ENCODE peak calls at places on chromosome 13, in eight cellular contexts. One of them, this sample, is unnamed.

GRCh38 chr13:68234278-68234677 is 1004.1 kb upstream of the PCDH9 start:
- DNase-seq in esophagus squamous epithelium: no peak
- DNase-seq in body of pancreas: no peak
- DNase-seq in AG09319: no peak
- DNase-seq in endodermal cell: no peak
- DNase-seq in GM12878: no peak
- DNase-seq in uterus: no peak
- DNase-seq in AG04450: no peak
- DNase-seq in this sample: no peak

GRCh38 chr13:52393572-52394357 is 12.2 kb downstream of the THSD1 start:
- DNase-seq in esophagus squamous epithelium: no peak
- DNase-seq in body of pancreas: no peak
- DNase-seq in AG09319: no peak
- DNase-seq in endodermal cell: no peak
- DNase-seq in GM12878: no peak
- DNase-seq in uterus: no peak
- DNase-seq in AG04450: no peak
- DNase-seq in this sample: no peak

GRCh38 chr13:69903081-69903480 is 204.5 kb upstream of the ATXN8OS start:
- DNase-seq in esophagus squamous epithelium: no peak
- DNase-seq in body of pancreas: no peak
- DNase-seq in AG09319: no peak
- DNase-seq in endodermal cell: no peak
- DNase-seq in GM12878: no peak
- DNase-seq in uterus: no peak
- DNase-seq in AG04450: no peak
- DNase-seq in this sample: no peak

GRCh38 chr13:46655727-46656180 is 102.8 kb downstream of the LRCH1 start:
- DNase-seq in esophagus squamous epithelium: no peak
- DNase-seq in body of pancreas: peak
- DNase-seq in AG09319: no peak
- DNase-seq in endodermal cell: no peak
- DNase-seq in GM12878: no peak
- DNase-seq in uterus: no peak
- DNase-seq in AG04450: no peak
- DNase-seq in this sample: no peak

GRCh38 chr13:32503727-32504126 is 34.9 kb downstream of the N4BP2L2 start:
- DNase-seq in esophagus squamous epithelium: no peak
- DNase-seq in body of pancreas: no peak
- DNase-seq in AG09319: no peak
- DNase-seq in endodermal cell: no peak
- DNase-seq in GM12878: no peak
- DNase-seq in uterus: no peak
- DNase-seq in AG04450: no peak
- DNase-seq in this sample: no peak

GRCh38 chr13:104980571-104980970 is 1554.9 kb downstream of the EFNB2 start:
- DNase-seq in esophagus squamous epithelium: no peak
- DNase-seq in body of pancreas: no peak
- DNase-seq in AG09319: no peak
- DNase-seq in endodermal cell: no peak
- DNase-seq in GM12878: no peak
- DNase-seq in uterus: no peak
- DNase-seq in AG04450: no peak
- DNase-seq in this sample: no peak

GRCh38 chr13:102402292-102402691 is 444 bp upstream of the FGF14 start:
- DNase-seq in esophagus squamous epithelium: no peak
- DNase-seq in body of pancreas: peak
- DNase-seq in AG09319: no peak
- DNase-seq in endodermal cell: peak
- DNase-seq in GM12878: no peak
- DNase-seq in uterus: peak
- DNase-seq in AG04450: no peak
- DNase-seq in this sample: no peak

GRCh38 chr13:51317262-51317661 is 22.2 kb upstream of the SERPINE3 start:
- DNase-seq in esophagus squamous epithelium: no peak
- DNase-seq in body of pancreas: no peak
- DNase-seq in AG09319: peak
- DNase-seq in endodermal cell: no peak
- DNase-seq in GM12878: no peak
- DNase-seq in uterus: no peak
- DNase-seq in AG04450: no peak
- DNase-seq in this sample: peak

GRCh38 chr13:41039746-41040145 is 20.6 kb upstream of the ELF1 start:
- DNase-seq in esophagus squamous epithelium: no peak
- DNase-seq in body of pancreas: no peak
- DNase-seq in AG09319: no peak
- DNase-seq in endodermal cell: no peak
- DNase-seq in GM12878: no peak
- DNase-seq in uterus: no peak
- DNase-seq in AG04450: no peak
- DNase-seq in this sample: no peak

GRCh38 chr13:20686863-20687579 is 16.5 kb upstream of the IL17D start:
- DNase-seq in esophagus squamous epithelium: no peak
- DNase-seq in body of pancreas: no peak
- DNase-seq in AG09319: no peak
- DNase-seq in endodermal cell: no peak
- DNase-seq in GM12878: no peak
- DNase-seq in uterus: no peak
- DNase-seq in AG04450: no peak
- DNase-seq in this sample: no peak

GRCh38 chr13:48853381-48854102 is 122.2 kb upstream of the FNDC3A start:
- DNase-seq in esophagus squamous epithelium: no peak
- DNase-seq in body of pancreas: no peak
- DNase-seq in AG09319: no peak
- DNase-seq in endodermal cell: no peak
- DNase-seq in GM12878: no peak
- DNase-seq in uterus: no peak
- DNase-seq in AG04450: no peak
- DNase-seq in this sample: peak

GRCh38 chr13:53782400-53783030 is 753.9 kb downstream of the OLFM4 start:
- DNase-seq in esophagus squamous epithelium: no peak
- DNase-seq in body of pancreas: peak
- DNase-seq in AG09319: no peak
- DNase-seq in endodermal cell: peak
- DNase-seq in GM12878: peak
- DNase-seq in uterus: no peak
- DNase-seq in AG04450: no peak
- DNase-seq in this sample: peak

GRCh38 chr13:63481334-63481733 is 2065.7 kb upstream of the PCDH20 start:
- DNase-seq in esophagus squamous epithelium: no peak
- DNase-seq in body of pancreas: no peak
- DNase-seq in AG09319: peak
- DNase-seq in endodermal cell: no peak
- DNase-seq in GM12878: no peak
- DNase-seq in uterus: no peak
- DNase-seq in AG04450: no peak
- DNase-seq in this sample: peak

GRCh38 chr13:88751994-88752393 is 1080.8 kb downstream of the SLITRK5 start:
- DNase-seq in esophagus squamous epithelium: no peak
- DNase-seq in body of pancreas: no peak
- DNase-seq in AG09319: no peak
- DNase-seq in endodermal cell: no peak
- DNase-seq in GM12878: no peak
- DNase-seq in uterus: no peak
- DNase-seq in AG04450: no peak
- DNase-seq in this sample: no peak

GRCh38 chr13:26230703-26231102 is 8.6 kb upstream of the RNF6 start:
- DNase-seq in esophagus squamous epithelium: no peak
- DNase-seq in body of pancreas: no peak
- DNase-seq in AG09319: no peak
- DNase-seq in endodermal cell: no peak
- DNase-seq in GM12878: no peak
- DNase-seq in uterus: no peak
- DNase-seq in AG04450: no peak
- DNase-seq in this sample: no peak

GRCh38 chr13:36157475-36157874 is 26.3 kb upstream of the DCLK1 start:
- DNase-seq in esophagus squamous epithelium: no peak
- DNase-seq in body of pancreas: no peak
- DNase-seq in AG09319: no peak
- DNase-seq in endodermal cell: no peak
- DNase-seq in GM12878: no peak
- DNase-seq in uterus: no peak
- DNase-seq in AG04450: no peak
- DNase-seq in this sample: no peak

GRCh38 chr13:31116224-31116623 is 45.5 kb downstream of the HSPH1 start:
- DNase-seq in esophagus squamous epithelium: no peak
- DNase-seq in body of pancreas: no peak
- DNase-seq in AG09319: no peak
- DNase-seq in endodermal cell: no peak
- DNase-seq in GM12878: no peak
- DNase-seq in uterus: no peak
- DNase-seq in AG04450: no peak
- DNase-seq in this sample: no peak

GRCh38 chr13:78780708-78781107 is 121.8 kb upstream of the OBI1 start:
- DNase-seq in esophagus squamous epithelium: no peak
- DNase-seq in body of pancreas: no peak
- DNase-seq in AG09319: no peak
- DNase-seq in endodermal cell: no peak
- DNase-seq in GM12878: no peak
- DNase-seq in uterus: no peak
- DNase-seq in AG04450: no peak
- DNase-seq in this sample: no peak

GRCh38 chr13:92963029-92963428 is 263.6 kb upstream of the GPC6 start:
- DNase-seq in esophagus squamous epithelium: no peak
- DNase-seq in body of pancreas: no peak
- DNase-seq in AG09319: no peak
- DNase-seq in endodermal cell: no peak
- DNase-seq in GM12878: no peak
- DNase-seq in uterus: no peak
- DNase-seq in AG04450: no peak
- DNase-seq in this sample: no peak

GRCh38 chr13:49651775-49652690 is 23.7 kb downstream of the ARL11 start:
- DNase-seq in esophagus squamous epithelium: no peak
- DNase-seq in body of pancreas: no peak
- DNase-seq in AG09319: no peak
- DNase-seq in endodermal cell: no peak
- DNase-seq in GM12878: no peak
- DNase-seq in uterus: no peak
- DNase-seq in AG04450: no peak
- DNase-seq in this sample: no peak

GRCh38 chr13:44052843-44053607 is 173.3 kb downstream of the LACC1 start:
- DNase-seq in esophagus squamous epithelium: no peak
- DNase-seq in body of pancreas: peak
- DNase-seq in AG09319: peak
- DNase-seq in endodermal cell: peak
- DNase-seq in GM12878: no peak
- DNase-seq in uterus: peak
- DNase-seq in AG04450: no peak
- DNase-seq in this sample: peak

GRCh38 chr13:33153421-33154381 is 131.9 kb downstream of the STARD13 start:
- DNase-seq in esophagus squamous epithelium: no peak
- DNase-seq in body of pancreas: no peak
- DNase-seq in AG09319: no peak
- DNase-seq in endodermal cell: peak
- DNase-seq in GM12878: no peak
- DNase-seq in uterus: peak
- DNase-seq in AG04450: no peak
- DNase-seq in this sample: no peak

GRCh38 chr13:64074989-64075474 is 2659.4 kb upstream of the PCDH20 start:
- DNase-seq in esophagus squamous epithelium: no peak
- DNase-seq in body of pancreas: no peak
- DNase-seq in AG09319: no peak
- DNase-seq in endodermal cell: no peak
- DNase-seq in GM12878: no peak
- DNase-seq in uterus: no peak
- DNase-seq in AG04450: no peak
- DNase-seq in this sample: no peak

GRCh38 chr13:91946498-91947070 is 548.2 kb downstream of the GPC5 start:
- DNase-seq in esophagus squamous epithelium: no peak
- DNase-seq in body of pancreas: no peak
- DNase-seq in AG09319: no peak
- DNase-seq in endodermal cell: no peak
- DNase-seq in GM12878: no peak
- DNase-seq in uterus: no peak
- DNase-seq in AG04450: no peak
- DNase-seq in this sample: no peak
- TF ChIP-seq CTCF in esophagus squamous epithelium: no peak
- TF ChIP-seq CTCF in body of pancreas: peak
- TF ChIP-seq CTCF in AG09319: no peak
- TF ChIP-seq CTCF in endodermal cell: peak
- TF ChIP-seq CTCF in GM12878: peak
- TF ChIP-seq CTCF in uterus: no peak
- TF ChIP-seq CTCF in AG04450: peak
- TF ChIP-seq CTCF in this sample: no peak

DNA sequence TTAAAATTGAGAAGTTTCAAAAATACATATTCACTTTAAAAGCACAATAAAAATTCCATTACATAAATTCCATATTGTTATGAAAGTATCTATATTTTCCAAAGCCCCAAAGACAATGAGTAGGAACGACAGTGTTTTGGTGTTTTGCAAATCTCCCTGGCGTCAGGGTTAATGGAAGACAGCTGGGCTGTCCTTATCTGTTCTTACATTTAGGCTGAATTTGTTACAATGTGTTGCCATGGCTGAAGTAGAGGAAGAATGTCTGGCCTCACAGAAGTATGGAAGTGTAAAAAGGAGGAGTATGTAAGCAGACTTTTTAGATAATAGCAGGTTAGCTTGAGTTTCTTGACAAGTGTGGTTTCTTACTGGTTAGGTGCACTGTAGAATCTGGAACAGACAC is 124.4 kb upstream of the SPATA13 start:
- DNase-seq in esophagus squamous epithelium: no peak
- DNase-seq in body of pancreas: no peak
- DNase-seq in AG09319: no peak
- DNase-seq in endodermal cell: no peak
- DNase-seq in GM12878: no peak
- DNase-seq in uterus: no peak
- DNase-seq in AG04450: no peak
- DNase-seq in this sample: no peak
- TF ChIP-seq CTCF in esophagus squamous epithelium: no peak
- TF ChIP-seq CTCF in body of pancreas: no peak
- TF ChIP-seq CTCF in AG09319: no peak
- TF ChIP-seq CTCF in endodermal cell: no peak
- TF ChIP-seq CTCF in GM12878: no peak
- TF ChIP-seq CTCF in uterus: no peak
- TF ChIP-seq CTCF in AG04450: no peak
- TF ChIP-seq CTCF in this sample: no peak

GRCh38 chr13:42354246-42355117 is 82.5 kb downstream of the AKAP11 start:
- DNase-seq in esophagus squamous epithelium: no peak
- DNase-seq in body of pancreas: no peak
- DNase-seq in AG09319: no peak
- DNase-seq in endodermal cell: no peak
- DNase-seq in GM12878: peak
- DNase-seq in uterus: no peak
- DNase-seq in AG04450: peak
- DNase-seq in this sample: no peak
- TF ChIP-seq CTCF in esophagus squamous epithelium: no peak
- TF ChIP-seq CTCF in body of pancreas: no peak
- TF ChIP-seq CTCF in AG09319: no peak
- TF ChIP-seq CTCF in endodermal cell: peak
- TF ChIP-seq CTCF in GM12878: peak
- TF ChIP-seq CTCF in uterus: no peak
- TF ChIP-seq CTCF in AG04450: peak
- TF ChIP-seq CTCF in this sample: peak

DNA sequence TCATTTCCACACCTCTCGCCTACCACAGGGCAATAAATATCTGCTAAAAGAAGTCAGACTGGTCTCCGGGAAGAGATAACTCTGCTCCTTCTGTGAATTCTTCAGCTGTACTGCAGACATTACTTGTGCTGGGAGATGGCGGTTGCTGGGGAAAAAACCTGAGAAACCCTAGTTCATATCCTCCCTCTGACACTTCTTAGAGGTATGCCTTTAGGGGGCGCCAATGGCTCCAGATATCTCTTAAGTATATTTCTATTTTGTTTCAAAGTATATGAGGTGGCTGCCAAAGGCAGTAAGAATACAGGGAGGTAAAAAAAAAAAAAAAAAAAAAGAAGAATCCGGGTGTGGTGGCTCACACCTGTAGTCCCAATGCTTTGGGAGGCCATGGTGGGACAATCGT is 175.2 kb downstream of the PAN3 start:
- DNase-seq in esophagus squamous epithelium: no peak
- DNase-seq in body of pancreas: no peak
- DNase-seq in AG09319: no peak
- DNase-seq in endodermal cell: peak
- DNase-seq in GM12878: no peak
- DNase-seq in uterus: no peak
- DNase-seq in AG04450: no peak
- DNase-seq in this sample: no peak
- TF ChIP-seq CTCF in esophagus squamous epithelium: no peak
- TF ChIP-seq CTCF in body of pancreas: no peak
- TF ChIP-seq CTCF in AG09319: peak
- TF ChIP-seq CTCF in endodermal cell: peak
- TF ChIP-seq CTCF in GM12878: no peak
- TF ChIP-seq CTCF in uterus: no peak
- TF ChIP-seq CTCF in AG04450: peak
- TF ChIP-seq CTCF in this sample: peak

This sample was measured in AG09309.